ENCODE peak calls at places on chromosome 9, in ten cellular contexts. V is fibroblast of lung; X is CD8-positive, alpha-beta memory T cell; U is left lung; I is CD4-positive, alpha-beta memory T cell; B is PC-3; J is cardiac muscle cell; L is substantia nigra; A is upper lobe of right lung; H is AG04450. Y is an unnamed sample.

GRCh38 chr9:112091805-112092204 is 83.3 kb downstream of the SUSD1 start:
- DNase-seq in H (no peak), L (no peak), X (no peak), I (no peak), J (peak), A (no peak), B (no peak), V (peak), U (no peak), Y (peak)

GRCh38 chr9:137374131-137374845 is 48.7 kb downstream of the EXD3 start:
- DNase-seq in U (peak), J (no peak), I (no peak), V (no peak), X (no peak), A (no peak), B (no peak), L (no peak), H (no peak), Y (peak)

GRCh38 chr9:90287567-90288274 is 354.9 kb downstream of the DIRAS2 start:
- DNase-seq in H (no peak), I (peak), U (no peak), L (no peak), J (no peak), X (no peak), A (no peak), V (no peak), B (no peak), Y (no peak)

GRCh38 chr9:95666785-95667155 is 150.0 kb upstream of the PTCH1 start:
- DNase-seq in I (no peak), U (no peak), A (no peak), J (no peak), V (no peak), L (no peak), X (no peak), H (no peak), B (no peak), Y (no peak)

GRCh38 chr9:136051568-136052432 is 43.3 kb downstream of the NACC2 start:
- DNase-seq in X (no peak), L (peak), I (no peak), H (peak), A (peak), J (peak), B (peak), V (peak), U (peak), Y (peak)

GRCh38 chr9:132171702-132172101 is 9.8 kb downstream of the NTNG2 start:
- DNase-seq in X (no peak), V (no peak), J (no peak), L (no peak), H (no peak), U (no peak), I (no peak), B (no peak), A (no peak), Y (no peak)

GRCh38 chr9:124652203-124652992 is 118.7 kb downstream of the NR6A1 start:
- DNase-seq in J (peak), H (peak), U (no peak), L (no peak), I (no peak), B (peak), A (no peak), V (peak), X (no peak), Y (no peak)

GRCh38 chr9:87650611-87651295 is 75.2 kb upstream of the CTSL start:
- DNase-seq in B (no peak), L (no peak), I (no peak), V (no peak), J (no peak), U (no peak), H (no peak), A (no peak), X (no peak), Y (no peak)

GRCh38 chr9:104025109-104025508 is 69.0 kb upstream of the SMC2 start:
- DNase-seq in U (no peak), V (no peak), A (no peak), L (no peak), B (no peak), X (no peak), J (no peak), H (no peak), I (no peak), Y (no peak)

GRCh38 chr9:113011911-113012381 is at the start of gene ZNF883:
- DNase-seq in H (no peak), V (peak), X (no peak), B (no peak), J (peak), L (peak), U (peak), A (peak), I (peak), Y (peak)

GRCh38 chr9:85514256-85514655 is 227.5 kb downstream of the AGTPBP1 start:
- DNase-seq in U (no peak), L (no peak), B (no peak), H (no peak), V (no peak), J (no peak), A (no peak), X (no peak), I (no peak), Y (no peak)

GRCh38 chr9:112110094-112110772 is 64.9 kb downstream of the SUSD1 start:
- DNase-seq in X (no peak), U (no peak), I (no peak), H (no peak), B (peak), J (no peak), V (no peak), A (no peak), L (no peak), Y (no peak)

GRCh38 chr9:89309608-89310485 is 1.1 kb upstream of the CKS2 start:
- DNase-seq in V (no peak), I (no peak), H (no peak), U (no peak), X (no peak), J (no peak), B (no peak), A (no peak), L (no peak), Y (no peak)

GRCh38 chr9:126723807-126724172 is 81.0 kb upstream of the ZBTB43 start:
- DNase-seq in H (no peak), V (no peak), B (no peak), A (no peak), L (no peak), I (no peak), J (no peak), U (no peak), X (no peak), Y (no peak)

GRCh38 chr9:124259273-124260078 is 1.7 kb downstream of the NEK6 start:
- DNase-seq in X (no peak), H (no peak), B (peak), V (peak), L (no peak), A (peak), I (no peak), J (no peak), U (peak), Y (peak)

GRCh38 chr9:134054891-134055811 is 12.7 kb downstream of the BRD3 start:
- DNase-seq in X (no peak), L (no peak), V (no peak), H (no peak), J (no peak), U (peak), B (no peak), I (no peak), A (peak), Y (peak)

GRCh38 chr9:127137640-127138360 is 15.4 kb upstream of the ANGPTL2 start:
- DNase-seq in V (no peak), I (no peak), L (no peak), A (no peak), H (no peak), U (no peak), J (no peak), B (no peak), X (no peak), Y (no peak)

GRCh38 chr9:73869261-73869660 is 627.9 kb upstream of the RORB start:
- DNase-seq in V (peak), H (no peak), I (peak), U (no peak), J (no peak), L (no peak), B (peak), X (peak), A (no peak), Y (no peak)

GRCh38 chr9:124429530-124429867 is 14.3 kb upstream of the PSMB7 start:
- DNase-seq in L (no peak), A (no peak), V (no peak), J (no peak), B (no peak), H (no peak), I (no peak), X (no peak), U (no peak), Y (no peak)

GRCh38 chr9:128733256-128733655 is 9.3 kb upstream of the ZDHHC12 start:
- DNase-seq in B (peak), X (no peak), H (peak), J (peak), U (no peak), V (peak), A (peak), I (no peak), L (no peak), Y (peak)

GRCh38 chr9:127170652-127171051 is 48.2 kb upstream of the ANGPTL2 start:
- DNase-seq in U (no peak), V (no peak), A (no peak), X (no peak), J (no peak), H (no peak), L (no peak), I (no peak), B (no peak), Y (no peak)

GRCh38 chr9:23522952-23523351 is 303.1 kb downstream of the ELAVL2 start:
- DNase-seq in I (no peak), U (no peak), B (no peak), A (no peak), X (no peak), J (no peak), H (no peak), V (no peak), L (no peak), Y (no peak)

GRCh38 chr9:27712826-27713225 is 139.5 kb upstream of the C9orf72 start:
- DNase-seq in H (no peak), V (no peak), X (no peak), U (no peak), J (no peak), L (no peak), A (no peak), B (no peak), I (no peak), Y (no peak)

GRCh38 chr9:118104385-118104784 is 400.2 kb downstream of the TLR4 start:
- DNase-seq in J (no peak), A (no peak), V (no peak), U (no peak), I (no peak), X (no peak), B (no peak), L (no peak), H (no peak), Y (no peak)

GRCh38 chr9:130824079-130824478 is 11.0 kb upstream of the ABL1 start:
- DNase-seq in V (no peak), X (no peak), I (no peak), A (no peak), H (no peak), B (no peak), L (no peak), J (no peak), U (no peak), Y (no peak)

GRCh38 chr9:124764774-124765438 is 6.2 kb downstream of the NR6A1 start:
- DNase-seq in L (no peak), B (peak), U (no peak), I (no peak), A (no peak), V (peak), X (no peak), H (no peak), J (peak), Y (no peak)

GRCh38 chr9:72371151-72371550 is 6.1 kb upstream of the ZFAND5 start:
- DNase-seq in J (no peak), B (no peak), X (no peak), A (no peak), V (no peak), L (no peak), H (no peak), I (no peak), U (no peak), Y (no peak)

GRCh38 chr9:81649475-81649874 is 39.9 kb downstream of the TLE1 start:
- DNase-seq in L (no peak), I (no peak), H (no peak), A (no peak), X (no peak), U (no peak), B (no peak), J (no peak), V (no peak), Y (no peak)

GRCh38 chr9:2163231-2163885 is 148.2 kb downstream of the SMARCA2 start:
- DNase-seq in L (no peak), V (no peak), A (no peak), X (no peak), B (no peak), H (no peak), I (no peak), J (no peak), U (no peak), Y (no peak)

GRCh38 chr9:112971415-112971814 is 40.6 kb downstream of the ZNF883 start:
- DNase-seq in V (no peak), X (no peak), H (no peak), J (peak), U (no peak), I (no peak), L (no peak), B (peak), A (no peak), Y (no peak)

GRCh38 chr9:70411141-70411929 is 3.1 kb downstream of the KLF9 start:
- DNase-seq in I (peak), L (peak), U (peak), X (no peak), H (no peak), V (peak), B (no peak), A (peak), J (peak), Y (peak)

GRCh38 chr9:15370496-15371464 is 51.9 kb upstream of the SNAPC3 start:
- DNase-seq in A (no peak), B (no peak), J (no peak), U (no peak), I (no peak), H (no peak), L (no peak), V (peak), X (no peak), Y (no peak)

GRCh38 chr9:124873664-124874063 is 11.7 kb downstream of the ARPC5L start:
- DNase-seq in J (no peak), A (no peak), I (no peak), V (no peak), B (no peak), U (peak), L (no peak), H (no peak), X (peak), Y (no peak)

GRCh38 chr9:134283111-134283515 is 43.1 kb upstream of the RXRA start:
- DNase-seq in A (peak), V (peak), H (peak), B (peak), J (no peak), X (no peak), I (no peak), L (no peak), U (no peak), Y (peak)

GRCh38 chr9:116149844-116150243 is 3.7 kb upstream of the PAPPA start:
- DNase-seq in L (no peak), I (no peak), U (no peak), V (peak), B (peak), J (peak), X (no peak), H (no peak), A (no peak), Y (peak)

GRCh38 chr9:116516456-116516855 is 170.6 kb upstream of the TRIM32 start:
- DNase-seq in U (no peak), A (no peak), H (no peak), J (no peak), L (no peak), X (no peak), B (no peak), V (no peak), I (no peak), Y (no peak)

GRCh38 chr9:111632051-111632450 is 917 bp downstream of the DNAJC25 start:
- DNase-seq in X (no peak), I (peak), H (no peak), U (no peak), V (peak), L (no peak), A (no peak), J (no peak), B (no peak), Y (no peak)

GRCh38 chr9:87950296-87950695 is 24.0 kb downstream of the CDK20 start:
- DNase-seq in A (no peak), B (peak), I (no peak), V (no peak), L (no peak), X (no peak), U (no peak), J (no peak), H (no peak), Y (no peak)

GRCh38 chr9:122991370-122991830 is 42.1 kb upstream of the GPR21 start:
- DNase-seq in J (peak), X (no peak), L (no peak), A (no peak), H (peak), I (peak), B (peak), V (peak), U (no peak), Y (peak)

GRCh38 chr9:68970150-68970549 is 43.8 kb downstream of the PRKACG start:
- DNase-seq in H (no peak), U (no peak), I (no peak), J (no peak), X (no peak), B (no peak), L (no peak), A (no peak), V (no peak), Y (no peak)

GRCh38 chr9:35111006-35111933 is 4.4 kb downstream of the ATOSB start:
- DNase-seq in X (peak), I (peak), A (peak), U (peak), H (peak), J (peak), L (peak), V (peak), B (peak), Y (peak)

GRCh38 chr9:35108461-35108860 is 5.5 kb upstream of the STOML2 start:
- DNase-seq in B (no peak), U (no peak), A (no peak), J (no peak), L (no peak), V (no peak), X (no peak), H (no peak), I (no peak), Y (no peak)

GRCh38 chr9:35112257-35113020 is 3.2 kb downstream of the ATOSB start:
- DNase-seq in V (peak), J (no peak), L (no peak), B (peak), X (no peak), H (no peak), I (no peak), A (no peak), U (no peak), Y (no peak)

GRCh38 chr9:35108946-35109575 is 6.1 kb upstream of the STOML2 start:
- DNase-seq in A (no peak), X (no peak), J (peak), V (no peak), I (no peak), H (no peak), U (no peak), L (no peak), B (no peak), Y (no peak)

GRCh38 chr9:35110327-35110758 is 5.3 kb downstream of the ATOSB start:
- DNase-seq in X (no peak), B (peak), L (peak), V (peak), I (no peak), U (no peak), H (no peak), A (no peak), J (no peak), Y (no peak)
- H3K27ac ChIP-seq in X (no peak), B (no peak), L (peak), V (peak), I (peak), U (no peak), H (peak), A (peak), J (peak), Y (no peak)

DNA sequence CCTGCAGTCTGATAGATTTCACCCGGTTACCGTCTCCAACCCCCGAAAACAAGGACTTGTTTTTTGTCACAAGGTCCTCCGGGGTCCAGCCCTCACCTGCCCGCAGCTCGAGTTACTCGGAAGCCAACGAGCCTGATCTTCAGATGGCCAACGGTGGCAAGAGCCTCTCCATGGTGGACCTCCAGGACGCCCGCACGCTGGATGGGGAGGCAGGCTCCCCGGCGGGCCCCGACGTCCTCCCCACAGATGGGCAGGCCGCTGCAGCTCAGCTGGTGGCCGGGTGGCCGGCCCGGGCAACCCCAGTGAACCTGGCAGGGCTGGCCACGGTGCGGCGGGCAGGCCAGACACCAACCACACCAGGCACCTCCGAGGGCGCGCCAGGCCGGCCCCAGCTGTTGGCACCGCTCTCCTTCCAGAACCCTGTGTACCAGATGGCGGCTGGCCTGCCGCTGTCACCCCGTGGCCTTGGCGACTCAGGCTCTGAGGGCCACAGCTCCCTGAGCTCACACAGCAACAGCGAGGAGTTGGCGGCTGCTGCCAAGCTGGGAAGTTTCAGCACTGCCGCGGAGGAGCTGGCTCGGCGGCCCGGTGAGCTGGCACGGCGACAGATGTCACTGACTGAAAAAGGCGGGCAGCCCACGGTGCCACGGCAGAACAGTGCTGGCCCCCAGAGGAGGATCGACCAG is 121.3 kb downstream of the DAB2IP start:
- DNase-seq in X (no peak), H (no peak), L (no peak), B (no peak), J (no peak), I (no peak), U (peak), A (peak), V (no peak), Y (peak)
- H3K27ac ChIP-seq in X (no peak), H (no peak), L (no peak), B (no peak), J (no peak), I (no peak), U (no peak), A (no peak), V (no peak), Y (no peak)

GRCh38 chr9:447230-448025 is 232.8 kb downstream of the DOCK8 start:
- DNase-seq in V (no peak), I (peak), B (peak), A (no peak), U (no peak), H (no peak), X (peak), J (no peak), L (no peak), Y (no peak)
- H3K27ac ChIP-seq in V (no peak), I (peak), B (peak), A (no peak), U (no peak), H (no peak), X (no peak), J (no peak), L (no peak), Y (no peak)

GRCh38 chr9:93128715-93129224 is 5.3 kb downstream of the NINJ1 start:
- DNase-seq in B (no peak), I (no peak), L (no peak), H (no peak), A (no peak), J (no peak), V (no peak), X (no peak), U (peak), Y (no peak)
- H3K27ac ChIP-seq in B (no peak), I (no peak), L (peak), H (no peak), A (peak), J (no peak), V (no peak), X (no peak), U (no peak), Y (no peak)

GRCh38 chr9:108271646-108272349 is 584.0 kb downstream of the ACTL7B start:
- DNase-seq in J (no peak), V (peak), B (peak), H (peak), X (no peak), U (no peak), A (no peak), L (no peak), I (no peak), Y (peak)

GRCh38 chr9:108270041-108270440 is 585.7 kb downstream of the ACTL7B start:
- DNase-seq in A (no peak), J (no peak), I (no peak), H (no peak), X (no peak), L (no peak), U (no peak), B (peak), V (no peak), Y (no peak)

GRCh38 chr9:108273988-108274387 is 581.8 kb downstream of the ACTL7B start:
- DNase-seq in H (no peak), A (no peak), U (no peak), J (no peak), I (no peak), B (no peak), V (no peak), L (no peak), X (no peak), Y (no peak)

GRCh38 chr9:108271236-108271635 is 584.5 kb downstream of the ACTL7B start:
- DNase-seq in H (no peak), I (no peak), B (no peak), L (no peak), V (no peak), X (no peak), U (no peak), J (no peak), A (no peak), Y (no peak)

DNA sequence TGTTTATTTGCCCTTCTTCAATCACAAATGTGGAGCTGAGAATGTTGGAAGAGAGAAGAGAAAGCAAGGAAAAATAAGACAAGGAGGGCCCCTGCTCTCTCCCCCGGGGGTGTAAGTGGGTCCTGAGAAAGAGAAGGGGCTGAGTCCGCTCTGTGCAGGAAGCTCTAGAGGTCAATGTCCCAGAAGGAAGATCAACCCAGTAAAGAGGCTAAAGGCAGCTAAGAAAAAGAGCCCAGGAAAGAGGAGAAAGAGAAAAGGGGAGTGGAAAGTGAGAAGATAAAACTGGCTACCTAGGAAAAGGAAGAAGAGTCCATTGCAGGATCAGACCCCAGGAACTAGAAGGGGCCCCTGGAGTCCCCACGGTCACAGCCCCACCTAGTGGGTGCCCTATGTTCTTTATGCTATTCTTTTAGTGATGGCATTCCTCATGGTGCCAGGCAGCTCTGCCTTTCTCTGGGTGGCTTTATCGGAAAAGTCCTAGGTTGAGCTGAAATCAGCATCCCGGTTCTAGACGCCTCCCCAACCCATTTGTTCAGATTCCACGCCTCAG is 583.4 kb downstream of the ACTL7B start:
- DNase-seq in J (peak), X (no peak), U (peak), I (no peak), V (peak), L (no peak), A (peak), H (peak), B (peak), Y (peak)
- H3K27ac ChIP-seq in J (no peak), X (no peak), U (no peak), I (no peak), V (peak), L (no peak), A (peak), H (peak), B (peak), Y (peak)